ENCODE peak calls at places on chromosome 15, in ten cellular contexts. H is endothelial cell; C is left lung; O is kidney; A is Panc1; N is right lobe of liver; Z is CD8-positive, alpha-beta T cell; Q is sigmoid colon; R is H9; U is WTC11. K is an unnamed sample.

GRCh38 chr15:86077070-86077469 is 2.6 kb upstream of the AGBL1 start:
- DNase-seq in U (no peak), C (no peak), O (no peak), A (no peak), Z (no peak), H (no peak), R (no peak), Q (no peak), N (no peak), K (no peak)

GRCh38 chr15:93088200-93088980 is 621 bp downstream of the RGMA start:
- DNase-seq in Q (peak), U (peak), Z (no peak), H (peak), A (no peak), C (peak), R (peak), O (peak), N (no peak), K (no peak)

GRCh38 chr15:29593086-29593485 is 229.2 kb downstream of the TJP1 start:
- DNase-seq in U (no peak), R (no peak), H (no peak), O (no peak), A (no peak), C (no peak), Q (no peak), N (no peak), Z (no peak), K (no peak)

GRCh38 chr15:99503411-99503810 is 62.4 kb upstream of the MEF2A start:
- DNase-seq in Q (no peak), R (no peak), Z (no peak), C (no peak), N (no peak), A (no peak), H (no peak), U (no peak), O (no peak), K (no peak)

GRCh38 chr15:68279779-68280745 is 2.5 kb downstream of the FEM1B start:
- DNase-seq in H (no peak), U (no peak), O (no peak), C (no peak), N (no peak), Z (no peak), A (no peak), Q (no peak), R (no peak), K (no peak)

GRCh38 chr15:89674526-89674925 is 4.6 kb downstream of the PLIN1 start:
- DNase-seq in U (no peak), C (no peak), H (no peak), O (no peak), A (no peak), N (peak), Z (no peak), R (no peak), Q (no peak), K (no peak)

GRCh38 chr15:75107905-75108838 is 84.8 kb downstream of the PPCDC start:
- DNase-seq in R (no peak), O (peak), C (peak), N (peak), H (no peak), Z (peak), A (no peak), Q (no peak), U (no peak), K (peak)

GRCh38 chr15:79432345-79433311 is 492 bp downstream of the MINAR1 start:
- DNase-seq in R (peak), H (no peak), U (peak), O (peak), Z (no peak), N (no peak), A (no peak), Q (no peak), C (peak), K (no peak)

GRCh38 chr15:45187894-45188830 is at the start of gene SHF:
- DNase-seq in Q (peak), H (peak), N (no peak), R (peak), A (no peak), U (peak), C (no peak), O (peak), Z (peak), K (no peak)

GRCh38 chr15:89226359-89227221 is 5.2 kb upstream of the RLBP1 start:
- DNase-seq in C (no peak), R (no peak), A (no peak), H (no peak), N (no peak), Z (no peak), Q (no peak), U (no peak), O (no peak), K (no peak)

GRCh38 chr15:69414702-69415161 is 583 bp downstream of the KIF23 start:
- DNase-seq in Q (no peak), A (peak), N (no peak), O (peak), Z (no peak), C (no peak), R (peak), H (peak), U (peak), K (no peak)

GRCh38 chr15:80996247-80996646 is 4.5 kb upstream of the TLNRD1 start:
- DNase-seq in R (no peak), Q (no peak), N (no peak), C (no peak), Z (no peak), H (no peak), O (no peak), A (no peak), U (no peak), K (no peak)

GRCh38 chr15:64905119-64905831 is 6.4 kb upstream of the ANKDD1A start:
- DNase-seq in N (peak), Q (peak), Z (peak), H (peak), O (peak), C (peak), U (peak), R (peak), A (no peak), K (peak)

GRCh38 chr15:80780416-80781221 is 1.4 kb downstream of the CEMIP start:
- DNase-seq in U (peak), H (peak), Q (no peak), O (peak), Z (no peak), A (no peak), R (peak), C (peak), N (no peak), K (no peak)

GRCh38 chr15:89751748-89752147 is 699 bp upstream of the MESP1 start:
- DNase-seq in O (peak), C (no peak), R (no peak), H (no peak), N (peak), U (no peak), Q (no peak), Z (no peak), A (no peak), K (no peak)

GRCh38 chr15:73752817-73753214 is 335 bp downstream of the INSYN1 start:
- DNase-seq in A (no peak), N (no peak), U (peak), O (no peak), Q (no peak), R (no peak), Z (no peak), H (peak), C (no peak), K (no peak)

GRCh38 chr15:96329403-96329981 is 1.0 kb upstream of the NR2F2 start:
- DNase-seq in Q (no peak), Z (no peak), N (no peak), R (no peak), C (no peak), O (peak), H (no peak), U (no peak), A (no peak), K (no peak)

GRCh38 chr15:64050281-64051092 is 4.2 kb upstream of the DAPK2 start:
- DNase-seq in N (peak), C (no peak), H (no peak), R (no peak), O (peak), A (no peak), Z (no peak), U (no peak), Q (no peak), K (no peak)

GRCh38 chr15:25862469-25863066 is 559 bp downstream of the ATP10A start:
- DNase-seq in U (peak), Q (no peak), H (no peak), O (no peak), N (peak), Z (peak), A (no peak), C (peak), R (peak), K (peak)

GRCh38 chr15:87369269-87369668 is 887.3 kb downstream of the NTRK3 start:
- DNase-seq in A (no peak), U (no peak), O (no peak), H (no peak), N (no peak), C (no peak), Q (no peak), Z (no peak), R (no peak), K (no peak)

GRCh38 chr15:59371458-59372351 is 966 bp downstream of the MYO1E start:
- DNase-seq in N (peak), O (peak), C (peak), R (no peak), U (peak), H (peak), Z (peak), A (no peak), Q (peak), K (peak)

GRCh38 chr15:41892621-41893421 is 1.0 kb downstream of the SPTBN5 start:
- DNase-seq in N (peak), O (peak), R (no peak), Q (no peak), U (no peak), A (no peak), H (no peak), C (no peak), Z (peak), K (no peak)

GRCh38 chr15:90382305-90382704 is 5.7 kb upstream of the IQGAP1 start:
- DNase-seq in O (no peak), H (no peak), U (no peak), C (no peak), A (no peak), R (no peak), N (no peak), Q (no peak), Z (no peak), K (no peak)

GRCh38 chr15:50241684-50242450 is 23.7 kb downstream of the HDC start:
- DNase-seq in C (no peak), U (no peak), N (no peak), R (no peak), O (no peak), Q (no peak), Z (no peak), A (no peak), H (no peak), K (no peak)

GRCh38 chr15:60351066-60351465 is 46.7 kb downstream of the ANXA2 start:
- DNase-seq in N (no peak), A (no peak), C (no peak), R (no peak), U (no peak), Z (no peak), O (no peak), Q (no peak), H (no peak), K (no peak)

GRCh38 chr15:40555876-40556275 is 9.0 kb downstream of the CCDC32 start:
- DNase-seq in C (no peak), O (no peak), Q (no peak), A (no peak), Z (no peak), U (no peak), R (no peak), N (no peak), H (no peak), K (no peak)

GRCh38 chr15:35784745-35785144 is 238.8 kb upstream of the DPH6 start:
- DNase-seq in R (no peak), O (no peak), Q (no peak), Z (no peak), A (no peak), C (no peak), N (no peak), H (no peak), U (no peak), K (no peak)

GRCh38 chr15:89136818-89137772 is 48.8 kb downstream of the ABHD2 start:
- DNase-seq in R (no peak), Q (peak), A (no peak), C (no peak), O (no peak), Z (no peak), U (no peak), N (peak), H (no peak), K (peak)

GRCh38 chr15:59997070-59997701 is 6.9 kb upstream of the FOXB1 start:
- DNase-seq in A (no peak), O (peak), U (peak), Z (peak), H (no peak), R (peak), Q (no peak), C (peak), N (no peak), K (no peak)

GRCh38 chr15:57582080-57582479 is 9.6 kb upstream of the MYZAP start:
- DNase-seq in C (no peak), Z (no peak), O (no peak), A (no peak), R (no peak), Q (no peak), N (no peak), U (no peak), H (no peak), K (no peak)

GRCh38 chr15:57580428-57580827 is 11.3 kb upstream of the MYZAP start:
- DNase-seq in O (no peak), Z (no peak), R (no peak), A (no peak), C (no peak), N (no peak), U (no peak), Q (no peak), H (no peak), K (no peak)

GRCh38 chr15:57578288-57578900 is 13.3 kb upstream of the MYZAP start:
- DNase-seq in R (no peak), A (no peak), H (peak), U (no peak), C (no peak), Q (no peak), N (no peak), O (no peak), Z (no peak), K (no peak)

GRCh38 chr15:57583282-57583681 is 8.4 kb upstream of the MYZAP start:
- DNase-seq in O (no peak), U (no peak), C (no peak), Q (no peak), A (no peak), R (no peak), Z (no peak), N (no peak), H (no peak), K (no peak)

DNA sequence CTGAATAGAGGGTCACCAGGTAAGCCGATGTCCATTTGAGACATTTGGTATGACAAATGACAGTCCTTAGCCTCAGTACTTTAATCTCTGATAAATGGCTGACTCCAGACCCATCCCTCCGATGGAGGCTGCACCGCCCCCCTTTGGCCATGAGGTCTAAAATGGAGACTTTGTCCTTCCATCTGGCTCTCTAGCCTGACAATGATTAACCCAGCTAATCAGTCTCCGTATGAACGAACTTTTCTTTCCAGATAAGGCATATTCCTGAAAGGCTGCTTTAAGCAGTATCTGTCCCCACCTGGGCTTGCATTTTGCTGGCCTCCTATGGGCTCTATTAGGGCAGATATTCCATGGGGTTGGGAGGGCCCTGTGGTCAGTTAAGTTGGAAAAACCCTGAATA is 10.8 kb upstream of the MYZAP start:
- DNase-seq in H (no peak), A (no peak), Z (no peak), U (no peak), O (no peak), Q (no peak), R (no peak), C (no peak), N (peak), K (no peak)
- TF ChIP-seq CTCF in H (no peak), A (no peak), Z (no peak), U (no peak), O (no peak), Q (no peak), R (peak), C (no peak), N (no peak), K (no peak)

GRCh38 chr15:66706840-66707239 is 4.8 kb downstream of the SMAD6 start:
- DNase-seq in H (no peak), N (no peak), Z (no peak), O (no peak), C (no peak), A (no peak), Q (no peak), U (no peak), R (no peak), K (no peak)

GRCh38 chr15:66705277-66705927 is 3.4 kb downstream of the SMAD6 start:
- DNase-seq in H (no peak), N (no peak), R (no peak), Z (no peak), Q (no peak), A (no peak), O (no peak), C (no peak), U (no peak), K (no peak)

GRCh38 chr15:66704783-66705113 is 2.7 kb downstream of the SMAD6 start:
- DNase-seq in R (no peak), C (no peak), N (no peak), Q (no peak), H (no peak), Z (no peak), A (no peak), U (no peak), O (no peak), K (no peak)

GRCh38 chr15:66707310-66708160 is 5.5 kb downstream of the SMAD6 start:
- DNase-seq in H (peak), Z (no peak), U (peak), C (peak), R (peak), A (no peak), N (no peak), O (no peak), Q (peak), K (no peak)

DNA sequence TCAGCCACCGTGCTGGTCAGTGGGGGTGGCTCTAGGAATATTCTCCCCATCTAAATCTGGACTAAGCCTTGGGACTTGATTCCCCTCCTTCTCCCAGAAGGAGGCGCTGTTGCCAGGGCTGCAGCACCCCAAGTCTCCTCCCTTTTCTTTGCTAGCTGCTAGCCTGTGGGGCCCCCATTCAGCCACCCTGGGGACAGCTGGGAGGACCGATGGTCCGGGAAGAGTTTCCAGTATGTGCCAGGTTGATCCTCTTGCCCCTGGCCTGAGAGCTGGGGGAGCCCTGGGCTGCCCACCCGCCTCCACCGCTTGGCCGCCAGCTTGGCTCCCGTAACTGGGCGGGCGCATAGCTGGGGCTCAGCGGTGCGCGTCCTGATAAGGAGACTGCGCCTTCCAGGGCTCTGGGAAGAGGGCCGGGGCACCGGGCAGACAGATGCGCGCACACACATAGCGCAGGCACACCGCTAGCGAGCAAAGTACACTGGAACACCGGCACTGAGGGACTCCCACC is 4.2 kb downstream of the SMAD6 start:
- DNase-seq in N (peak), U (peak), O (no peak), C (no peak), R (no peak), Q (no peak), Z (no peak), A (no peak), H (no peak), K (no peak)
- TF ChIP-seq CTCF in N (peak), U (peak), O (peak), C (peak), R (peak), Q (peak), Z (no peak), A (peak), H (peak), K (no peak)

DNA sequence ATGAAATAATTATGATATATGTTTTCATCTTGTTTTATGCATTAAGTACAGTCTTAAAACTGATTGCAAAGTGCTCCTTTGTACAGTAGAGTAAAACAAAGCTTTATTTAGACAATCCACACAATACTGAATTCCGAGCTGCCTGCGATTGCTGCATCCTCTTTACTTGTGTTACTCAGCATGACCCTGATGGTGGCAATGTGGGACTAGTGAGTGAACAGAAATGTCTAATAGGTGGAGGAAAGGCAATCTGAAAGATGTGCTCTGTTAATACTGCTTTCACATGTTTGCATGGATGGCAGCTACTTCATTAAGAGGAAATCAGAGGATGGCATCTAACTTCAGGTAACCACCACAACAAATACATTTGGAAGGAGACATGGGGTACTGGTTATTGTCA is 930.4 kb upstream of the SEMA6D start:
- DNase-seq in R (no peak), U (no peak), C (no peak), Z (no peak), H (no peak), Q (no peak), N (no peak), O (no peak), A (no peak), K (no peak)
- TF ChIP-seq CTCF in R (no peak), U (no peak), C (no peak), Z (no peak), H (no peak), Q (no peak), N (no peak), O (no peak), A (no peak), K (no peak)

DNA sequence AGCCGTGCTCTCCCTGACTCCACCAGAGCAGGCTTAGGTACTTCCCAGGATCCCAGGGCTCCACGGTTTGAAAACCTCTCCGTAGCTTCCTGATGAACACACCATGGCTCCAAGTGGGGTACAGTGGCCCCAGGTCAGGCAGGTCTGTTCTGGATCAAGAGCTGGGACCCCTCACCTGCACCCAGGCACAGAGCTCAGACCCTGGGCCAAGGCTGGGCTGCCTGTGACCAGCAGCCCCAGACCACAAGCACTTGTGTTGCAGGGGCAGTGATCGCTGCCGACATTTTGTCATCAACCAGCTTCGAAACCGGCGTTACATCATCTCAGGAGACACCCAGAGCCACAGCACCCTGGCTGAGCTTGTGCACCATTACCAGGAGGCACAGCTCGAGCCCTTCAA is 5.3 kb downstream of the SH2D7 start:
- DNase-seq in A (no peak), R (no peak), N (no peak), Q (peak), Z (no peak), H (no peak), C (no peak), U (no peak), O (no peak), K (no peak)
- TF ChIP-seq CTCF in A (no peak), R (no peak), N (no peak), Q (no peak), Z (no peak), H (no peak), C (no peak), U (no peak), O (no peak), K (no peak)

K was measured in natural killer cell.